ENCODE peak calls at places on chromosomes 7 and 10, in five cellular contexts. H is lower leg skin; Z is naive thymus-derived CD8-positive, alpha-beta T cell; K is stimulated activated CD8-positive, alpha-beta memory T cell treated with anti-CD3 and anti-CD28 coated beads, Interleukin-7, amount 100 ng/mL, for 4 hours; M is NCI-H1105 treated with DMSO at 0.1 percent for 48 hours. I is an unnamed sample.

GRCh38 chr10:84943541-84943940 is 615.2 kb downstream of the CCSER2 start:
- DNase-seq in H (no peak), M (no peak), K (no peak), Z (no peak), I (no peak)

GRCh38 chr7:98228801-98229200 is 17.6 kb downstream of the BHLHA15 start:
- DNase-seq in K (no peak), H (no peak), Z (no peak), M (no peak), I (no peak)

GRCh38 chr10:86367339-86367951 is 850 bp upstream of the GRID1 start:
- DNase-seq in Z (no peak), H (peak), M (no peak), K (no peak), I (no peak)

GRCh38 chr10:35413985-35414861 is 77.9 kb downstream of the CCNY start:
- DNase-seq in H (no peak), M (no peak), K (peak), Z (no peak), I (no peak)

GRCh38 chr10:50420166-50420565 is 168.8 kb upstream of the ASAH2 start:
- DNase-seq in Z (no peak), K (no peak), H (no peak), M (no peak), I (no peak)

GRCh38 chr10:4691301-4691700 is 134.7 kb upstream of the AKR1E2 start:
- DNase-seq in Z (no peak), M (no peak), K (no peak), H (no peak), I (no peak)

GRCh38 chr7:71173955-71174354 is 42.0 kb downstream of the GALNT17 start:
- DNase-seq in K (no peak), H (peak), Z (no peak), M (no peak), I (no peak)

GRCh38 chr7:80833289-80834104 is 85.4 kb downstream of the SEMA3C start:
- DNase-seq in M (peak), Z (no peak), H (no peak), K (no peak), I (no peak)

GRCh38 chr7:151179287-151179860 is 7.7 kb downstream of the ASB10 start:
- DNase-seq in M (no peak), K (no peak), H (peak), Z (no peak), I (no peak)

GRCh38 chr7:130970696-130971095 is 236.7 kb upstream of the KLF14 start:
- DNase-seq in H (no peak), K (no peak), M (no peak), Z (no peak), I (no peak)

GRCh38 chr7:128094111-128094570 is 62.9 kb upstream of the LRRC4 start:
- DNase-seq in K (no peak), H (no peak), M (peak), Z (no peak), I (no peak)

GRCh38 chr10:43262902-43263466 is 3.9 kb downstream of the RASGEF1A start:
- DNase-seq in M (no peak), H (peak), Z (no peak), K (no peak), I (no peak)

GRCh38 chr10:117476716-117477115 is 65.8 kb upstream of the EMX2 start:
- DNase-seq in M (no peak), K (no peak), H (no peak), Z (no peak), I (no peak)

GRCh38 chr10:124180947-124181549 is 87.7 kb upstream of the CHST15 start:
- DNase-seq in K (no peak), M (no peak), Z (no peak), H (peak), I (no peak)

GRCh38 chr7:142629588-142630260 is 119.5 kb upstream of the PRSS1 start:
- DNase-seq in Z (no peak), M (no peak), H (no peak), K (no peak), I (no peak)

GRCh38 chr7:40969641-40970040 is 733.2 kb downstream of the INHBA start:
- DNase-seq in Z (no peak), M (no peak), K (no peak), H (no peak), I (no peak)

GRCh38 chr7:50214771-50215170 is 89.7 kb upstream of the IKZF1 start:
- DNase-seq in Z (no peak), K (no peak), H (no peak), M (no peak), I (no peak)

GRCh38 chr10:69492091-69492745 is 41.0 kb downstream of the TSPAN15 start:
- DNase-seq in K (no peak), H (peak), M (peak), Z (no peak), I (no peak)

GRCh38 chr7:2738110-2738509 is 50.1 kb downstream of the AMZ1 start:
- DNase-seq in H (peak), Z (no peak), K (no peak), M (no peak), I (no peak)

GRCh38 chr10:90051474-90051873 is 350.1 kb downstream of the KIF20B start:
- DNase-seq in K (no peak), Z (no peak), H (no peak), M (peak), I (no peak)

GRCh38 chr7:98483964-98484545 is 83.2 kb upstream of the BAIAP2L1 start:
- DNase-seq in M (no peak), K (no peak), H (no peak), Z (no peak), I (no peak)

GRCh38 chr10:91349381-91349780 is 60.8 kb upstream of the HECTD2 start:
- DNase-seq in M (no peak), H (no peak), Z (no peak), K (no peak), I (peak)

GRCh38 chr10:43039629-43040481 is 37.0 kb upstream of the RET start:
- DNase-seq in Z (no peak), K (no peak), H (peak), M (no peak), I (no peak)

GRCh38 chr7:31873816-31874597 is 187.0 kb downstream of the PPP1R17 start:
- DNase-seq in K (no peak), M (no peak), Z (no peak), H (no peak), I (no peak)

GRCh38 chr7:132041108-132041507 is 484.7 kb upstream of the PODXL start:
- DNase-seq in Z (no peak), K (no peak), M (no peak), H (no peak), I (no peak)

GRCh38 chr7:37000514-37000913 is 276.2 kb upstream of the AOAH start:
- DNase-seq in H (no peak), K (no peak), M (no peak), Z (no peak), I (no peak)

GRCh38 chr7:141649865-141650499 is 52.0 kb downstream of the DENND11 start:
- DNase-seq in K (no peak), M (peak), H (no peak), Z (no peak), I (peak)

GRCh38 chr7:105309235-105310156 is 79.2 kb downstream of the SRPK2 start:
- DNase-seq in M (no peak), Z (no peak), H (no peak), K (no peak), I (no peak)

GRCh38 chr7:7183061-7183832 is 903 bp downstream of the C1GALT1 start:
- DNase-seq in Z (peak), M (peak), K (peak), H (no peak), I (no peak)

GRCh38 chr7:77157446-77157845 is 35.0 kb downstream of the CCDC146 start:
- DNase-seq in K (no peak), H (no peak), Z (no peak), M (no peak), I (no peak)

I was measured in thoracic aorta.